ENCODE peak calls at places on chromosomes 3 and 15, in seven cellular contexts. One of them, this sample, is unnamed.

GRCh38 chr3:64489361-64490044 is 198.3 kb downstream of the ADAMTS9 start:
- DNase-seq in uterus: peak
- DNase-seq in NCI-H460: no peak
- DNase-seq in fibroblast of the aortic adventitia: no peak
- DNase-seq in activated naive CD8-positive, alpha-beta T cell treated with anti-CD3 and anti-CD28 coated beads, Interleukin-2, amount 10 ng/mL, durations not matched to agents 7 days and 5 days: no peak
- DNase-seq in RKO: no peak
- DNase-seq in T-helper 2 cell: no peak
- DNase-seq in this sample: no peak

GRCh38 chr3:33115024-33115768 is 1.4 kb downstream of the CRTAP start:
- DNase-seq in uterus: peak
- DNase-seq in NCI-H460: peak
- DNase-seq in fibroblast of the aortic adventitia: peak
- DNase-seq in activated naive CD8-positive, alpha-beta T cell treated with anti-CD3 and anti-CD28 coated beads, Interleukin-2, amount 10 ng/mL, durations not matched to agents 7 days and 5 days: no peak
- DNase-seq in RKO: peak
- DNase-seq in T-helper 2 cell: no peak
- DNase-seq in this sample: peak

GRCh38 chr3:25783661-25784512 is 644 bp upstream of the NGLY1 start:
- DNase-seq in uterus: no peak
- DNase-seq in NCI-H460: no peak
- DNase-seq in fibroblast of the aortic adventitia: peak
- DNase-seq in activated naive CD8-positive, alpha-beta T cell treated with anti-CD3 and anti-CD28 coated beads, Interleukin-2, amount 10 ng/mL, durations not matched to agents 7 days and 5 days: no peak
- DNase-seq in RKO: peak
- DNase-seq in T-helper 2 cell: no peak
- DNase-seq in this sample: peak

GRCh38 chr3:116444819-116445290 is 432 bp downstream of the LSAMP start:
- DNase-seq in uterus: no peak
- DNase-seq in NCI-H460: no peak
- DNase-seq in fibroblast of the aortic adventitia: peak
- DNase-seq in activated naive CD8-positive, alpha-beta T cell treated with anti-CD3 and anti-CD28 coated beads, Interleukin-2, amount 10 ng/mL, durations not matched to agents 7 days and 5 days: no peak
- DNase-seq in RKO: no peak
- DNase-seq in T-helper 2 cell: no peak
- DNase-seq in this sample: no peak

GRCh38 chr3:176697284-176697889 is 499.9 kb downstream of the TBL1XR1 start:
- DNase-seq in uterus: no peak
- DNase-seq in NCI-H460: no peak
- DNase-seq in fibroblast of the aortic adventitia: no peak
- DNase-seq in activated naive CD8-positive, alpha-beta T cell treated with anti-CD3 and anti-CD28 coated beads, Interleukin-2, amount 10 ng/mL, durations not matched to agents 7 days and 5 days: no peak
- DNase-seq in RKO: no peak
- DNase-seq in T-helper 2 cell: no peak
- DNase-seq in this sample: no peak

GRCh38 chr15:33960160-33960559 is 8.1 kb upstream of the CHRM5 start:
- DNase-seq in uterus: no peak
- DNase-seq in NCI-H460: no peak
- DNase-seq in fibroblast of the aortic adventitia: no peak
- DNase-seq in activated naive CD8-positive, alpha-beta T cell treated with anti-CD3 and anti-CD28 coated beads, Interleukin-2, amount 10 ng/mL, durations not matched to agents 7 days and 5 days: no peak
- DNase-seq in RKO: no peak
- DNase-seq in T-helper 2 cell: no peak
- DNase-seq in this sample: no peak

GRCh38 chr3:2477635-2478034 is 379.0 kb downstream of the CNTN4 start:
- DNase-seq in uterus: no peak
- DNase-seq in NCI-H460: no peak
- DNase-seq in fibroblast of the aortic adventitia: no peak
- DNase-seq in activated naive CD8-positive, alpha-beta T cell treated with anti-CD3 and anti-CD28 coated beads, Interleukin-2, amount 10 ng/mL, durations not matched to agents 7 days and 5 days: no peak
- DNase-seq in RKO: no peak
- DNase-seq in T-helper 2 cell: no peak
- DNase-seq in this sample: no peak

GRCh38 chr3:152037953-152038352 is 164.5 kb downstream of the SUCNR1 start:
- DNase-seq in uterus: no peak
- DNase-seq in NCI-H460: no peak
- DNase-seq in fibroblast of the aortic adventitia: no peak
- DNase-seq in activated naive CD8-positive, alpha-beta T cell treated with anti-CD3 and anti-CD28 coated beads, Interleukin-2, amount 10 ng/mL, durations not matched to agents 7 days and 5 days: no peak
- DNase-seq in RKO: no peak
- DNase-seq in T-helper 2 cell: no peak
- DNase-seq in this sample: no peak

GRCh38 chr15:94105760-94106159 is 125.6 kb upstream of the MCTP2 start:
- DNase-seq in uterus: no peak
- DNase-seq in NCI-H460: no peak
- DNase-seq in fibroblast of the aortic adventitia: no peak
- DNase-seq in activated naive CD8-positive, alpha-beta T cell treated with anti-CD3 and anti-CD28 coated beads, Interleukin-2, amount 10 ng/mL, durations not matched to agents 7 days and 5 days: no peak
- DNase-seq in RKO: no peak
- DNase-seq in T-helper 2 cell: no peak
- DNase-seq in this sample: peak

GRCh38 chr3:113214917-113215595 is 3.7 kb downstream of the BOC start:
- DNase-seq in uterus: no peak
- DNase-seq in NCI-H460: no peak
- DNase-seq in fibroblast of the aortic adventitia: peak
- DNase-seq in activated naive CD8-positive, alpha-beta T cell treated with anti-CD3 and anti-CD28 coated beads, Interleukin-2, amount 10 ng/mL, durations not matched to agents 7 days and 5 days: no peak
- DNase-seq in RKO: no peak
- DNase-seq in T-helper 2 cell: no peak
- DNase-seq in this sample: no peak

GRCh38 chr3:156483961-156484787 is 70.7 kb downstream of the SSR3 start:
- DNase-seq in uterus: no peak
- DNase-seq in NCI-H460: no peak
- DNase-seq in fibroblast of the aortic adventitia: peak
- DNase-seq in activated naive CD8-positive, alpha-beta T cell treated with anti-CD3 and anti-CD28 coated beads, Interleukin-2, amount 10 ng/mL, durations not matched to agents 7 days and 5 days: peak
- DNase-seq in RKO: peak
- DNase-seq in T-helper 2 cell: peak
- DNase-seq in this sample: peak

GRCh38 chr15:52710050-52710709 is 31.0 kb upstream of the ATOSA start:
- DNase-seq in uterus: no peak
- DNase-seq in NCI-H460: no peak
- DNase-seq in fibroblast of the aortic adventitia: no peak
- DNase-seq in activated naive CD8-positive, alpha-beta T cell treated with anti-CD3 and anti-CD28 coated beads, Interleukin-2, amount 10 ng/mL, durations not matched to agents 7 days and 5 days: no peak
- DNase-seq in RKO: no peak
- DNase-seq in T-helper 2 cell: no peak
- DNase-seq in this sample: no peak

GRCh38 chr15:40232625-40233070 is 6.2 kb upstream of the PAK6 start:
- DNase-seq in uterus: no peak
- DNase-seq in NCI-H460: no peak
- DNase-seq in fibroblast of the aortic adventitia: peak
- DNase-seq in activated naive CD8-positive, alpha-beta T cell treated with anti-CD3 and anti-CD28 coated beads, Interleukin-2, amount 10 ng/mL, durations not matched to agents 7 days and 5 days: no peak
- DNase-seq in RKO: no peak
- DNase-seq in T-helper 2 cell: no peak
- DNase-seq in this sample: no peak

GRCh38 chr3:160478338-160478737 is 28.8 kb upstream of the TRIM59 start:
- DNase-seq in uterus: no peak
- DNase-seq in NCI-H460: no peak
- DNase-seq in fibroblast of the aortic adventitia: peak
- DNase-seq in activated naive CD8-positive, alpha-beta T cell treated with anti-CD3 and anti-CD28 coated beads, Interleukin-2, amount 10 ng/mL, durations not matched to agents 7 days and 5 days: no peak
- DNase-seq in RKO: no peak
- DNase-seq in T-helper 2 cell: no peak
- DNase-seq in this sample: no peak

GRCh38 chr3:68306571-68306970 is 625.8 kb downstream of the TAFA4 start:
- DNase-seq in uterus: no peak
- DNase-seq in NCI-H460: peak
- DNase-seq in fibroblast of the aortic adventitia: no peak
- DNase-seq in activated naive CD8-positive, alpha-beta T cell treated with anti-CD3 and anti-CD28 coated beads, Interleukin-2, amount 10 ng/mL, durations not matched to agents 7 days and 5 days: no peak
- DNase-seq in RKO: peak
- DNase-seq in T-helper 2 cell: no peak
- DNase-seq in this sample: no peak

GRCh38 chr3:42655980-42656679 is 2.6 kb downstream of the ZBTB47 start:
- DNase-seq in uterus: peak
- DNase-seq in NCI-H460: no peak
- DNase-seq in fibroblast of the aortic adventitia: peak
- DNase-seq in activated naive CD8-positive, alpha-beta T cell treated with anti-CD3 and anti-CD28 coated beads, Interleukin-2, amount 10 ng/mL, durations not matched to agents 7 days and 5 days: no peak
- DNase-seq in RKO: no peak
- DNase-seq in T-helper 2 cell: no peak
- DNase-seq in this sample: no peak

GRCh38 chr15:91422704-91423254 is 322.7 kb downstream of the SV2B start:
- DNase-seq in uterus: no peak
- DNase-seq in NCI-H460: no peak
- DNase-seq in fibroblast of the aortic adventitia: no peak
- DNase-seq in activated naive CD8-positive, alpha-beta T cell treated with anti-CD3 and anti-CD28 coated beads, Interleukin-2, amount 10 ng/mL, durations not matched to agents 7 days and 5 days: no peak
- DNase-seq in RKO: no peak
- DNase-seq in T-helper 2 cell: peak
- DNase-seq in this sample: no peak

GRCh38 chr3:172156309-172156998 is 117.1 kb downstream of the FNDC3B start:
- DNase-seq in uterus: no peak
- DNase-seq in NCI-H460: no peak
- DNase-seq in fibroblast of the aortic adventitia: no peak
- DNase-seq in activated naive CD8-positive, alpha-beta T cell treated with anti-CD3 and anti-CD28 coated beads, Interleukin-2, amount 10 ng/mL, durations not matched to agents 7 days and 5 days: no peak
- DNase-seq in RKO: no peak
- DNase-seq in T-helper 2 cell: no peak
- DNase-seq in this sample: no peak

GRCh38 chr15:75761446-75762356 is 49.1 kb upstream of the CSPG4 start:
- DNase-seq in uterus: no peak
- DNase-seq in NCI-H460: no peak
- DNase-seq in fibroblast of the aortic adventitia: no peak
- DNase-seq in activated naive CD8-positive, alpha-beta T cell treated with anti-CD3 and anti-CD28 coated beads, Interleukin-2, amount 10 ng/mL, durations not matched to agents 7 days and 5 days: no peak
- DNase-seq in RKO: no peak
- DNase-seq in T-helper 2 cell: no peak
- DNase-seq in this sample: no peak

GRCh38 chr3:17032407-17033034 is 147.8 kb downstream of the PLCL2 start:
- DNase-seq in uterus: no peak
- DNase-seq in NCI-H460: peak
- DNase-seq in fibroblast of the aortic adventitia: peak
- DNase-seq in activated naive CD8-positive, alpha-beta T cell treated with anti-CD3 and anti-CD28 coated beads, Interleukin-2, amount 10 ng/mL, durations not matched to agents 7 days and 5 days: no peak
- DNase-seq in RKO: peak
- DNase-seq in T-helper 2 cell: no peak
- DNase-seq in this sample: peak

GRCh38 chr3:180085122-180085710 is 48.5 kb upstream of the PEX5L start:
- DNase-seq in uterus: no peak
- DNase-seq in NCI-H460: no peak
- DNase-seq in fibroblast of the aortic adventitia: no peak
- DNase-seq in activated naive CD8-positive, alpha-beta T cell treated with anti-CD3 and anti-CD28 coated beads, Interleukin-2, amount 10 ng/mL, durations not matched to agents 7 days and 5 days: no peak
- DNase-seq in RKO: no peak
- DNase-seq in T-helper 2 cell: no peak
- DNase-seq in this sample: no peak

GRCh38 chr15:78264304-78265136 is at the start of gene DNAJA4:
- DNase-seq in uterus: peak
- DNase-seq in NCI-H460: no peak
- DNase-seq in fibroblast of the aortic adventitia: no peak
- DNase-seq in activated naive CD8-positive, alpha-beta T cell treated with anti-CD3 and anti-CD28 coated beads, Interleukin-2, amount 10 ng/mL, durations not matched to agents 7 days and 5 days: peak
- DNase-seq in RKO: peak
- DNase-seq in T-helper 2 cell: peak
- DNase-seq in this sample: peak

GRCh38 chr3:61847784-61848462 is 286.6 kb downstream of the PTPRG start:
- DNase-seq in uterus: peak
- DNase-seq in NCI-H460: no peak
- DNase-seq in fibroblast of the aortic adventitia: peak
- DNase-seq in activated naive CD8-positive, alpha-beta T cell treated with anti-CD3 and anti-CD28 coated beads, Interleukin-2, amount 10 ng/mL, durations not matched to agents 7 days and 5 days: no peak
- DNase-seq in RKO: no peak
- DNase-seq in T-helper 2 cell: no peak
- DNase-seq in this sample: no peak

GRCh38 chr3:100634493-100635272 is 25.3 kb downstream of the ADGRG7 start:
- DNase-seq in uterus: no peak
- DNase-seq in NCI-H460: peak
- DNase-seq in fibroblast of the aortic adventitia: peak
- DNase-seq in activated naive CD8-positive, alpha-beta T cell treated with anti-CD3 and anti-CD28 coated beads, Interleukin-2, amount 10 ng/mL, durations not matched to agents 7 days and 5 days: peak
- DNase-seq in RKO: peak
- DNase-seq in T-helper 2 cell: no peak
- DNase-seq in this sample: peak

GRCh38 chr3:94978076-94978475 is 915.2 kb downstream of the NSUN3 start:
- DNase-seq in uterus: no peak
- DNase-seq in NCI-H460: no peak
- DNase-seq in fibroblast of the aortic adventitia: no peak
- DNase-seq in activated naive CD8-positive, alpha-beta T cell treated with anti-CD3 and anti-CD28 coated beads, Interleukin-2, amount 10 ng/mL, durations not matched to agents 7 days and 5 days: no peak
- DNase-seq in RKO: no peak
- DNase-seq in T-helper 2 cell: no peak
- DNase-seq in this sample: no peak

GRCh38 chr3:169764164-169764452 is 752 bp downstream of the TERC start:
- DNase-seq in uterus: no peak
- DNase-seq in NCI-H460: no peak
- DNase-seq in fibroblast of the aortic adventitia: peak
- DNase-seq in activated naive CD8-positive, alpha-beta T cell treated with anti-CD3 and anti-CD28 coated beads, Interleukin-2, amount 10 ng/mL, durations not matched to agents 7 days and 5 days: no peak
- DNase-seq in RKO: peak
- DNase-seq in T-helper 2 cell: no peak
- DNase-seq in this sample: peak

This sample was measured in SW480.